ENCODE peak calls at places on chromosomes 2 and 18, in four cellular contexts. X, U, E and N are unnamed samples.

GRCh38 chr2:148282201-148282600 is 261.3 kb downstream of the MBD5 start:
- DNase-seq in X (no peak), U (peak; percentile 78), E (no peak), N (no peak)

GRCh38 chr18:9918016-9918680 is 4.3 kb downstream of the VAPA start:
- DNase-seq in X (no peak), U (peak; percentile 36), E (no peak), N (peak; percentile 67)

GRCh38 chr18:39188278-39188677 is 1622.7 kb upstream of the CELF4 start:
- DNase-seq in X (no peak), U (no peak), E (no peak), N (no peak)

GRCh38 chr18:32468147-32468845 is 2.4 kb downstream of the GAREM1 start:
- DNase-seq in X (no peak), U (no peak), E (no peak), N (no peak)

GRCh38 chr2:58853420-58853819 is 612.3 kb upstream of the FANCL start:
- DNase-seq in X (no peak), U (no peak), E (no peak), N (no peak)

GRCh38 chr2:200447139-200447855 is 62.6 kb downstream of the KCTD18 start:
- DNase-seq in X (no peak), U (peak; percentile 71), E (no peak), N (peak; percentile 39)

GRCh38 chr2:233832869-233833812 is 21.2 kb downstream of the HJURP start:
- DNase-seq in X (peak; percentile 28), U (peak; percentile 74), E (no peak), N (peak; percentile 80)

GRCh38 chr18:36525913-36526312 is 228.4 kb downstream of the FHOD3 start:
- DNase-seq in X (no peak), U (no peak), E (no peak), N (no peak)

GRCh38 chr2:69311017-69311416 is 76.0 kb downstream of the GFPT1 start:
- DNase-seq in X (no peak), U (peak; percentile 29), E (no peak), N (no peak)

GRCh38 chr2:119248751-119249150 is 25.1 kb downstream of the STEAP3 start:
- DNase-seq in X (no peak), U (no peak), E (no peak), N (no peak)

GRCh38 chr2:50863856-50864255 is 168.1 kb downstream of the NRXN1 start:
- DNase-seq in X (no peak), U (no peak), E (no peak), N (no peak)

GRCh38 chr2:239911630-239912071 is 113.5 kb downstream of the NDUFA10 start:
- DNase-seq in X (no peak), U (no peak), E (no peak), N (no peak)

GRCh38 chr2:231201475-231201814 is 3.0 kb downstream of the ARMC9 start:
- DNase-seq in X (no peak), U (no peak), E (no peak), N (peak; percentile 50)

GRCh38 chr2:61340242-61340641 is 130.6 kb downstream of the USP34 start:
- DNase-seq in X (no peak), U (peak; percentile 87), E (no peak), N (no peak)

GRCh38 chr2:238141541-238142318 is 3.3 kb downstream of the KLHL30 start:
- DNase-seq in X (no peak), U (no peak), E (no peak), N (peak; percentile 89)

GRCh38 chr18:60875957-60876507 is 457.2 kb upstream of the CDH20 start:
- DNase-seq in X (no peak), U (no peak), E (no peak), N (no peak)

GRCh38 chr2:126614529-126615279 is 41.3 kb upstream of the GYPC start:
- DNase-seq in X (no peak), U (peak; percentile 45), E (no peak), N (no peak)

GRCh38 chr18:79093986-79094385 is 24.8 kb downstream of the ATP9B start:
- DNase-seq in X (no peak), U (no peak), E (no peak), N (no peak)

GRCh38 chr18:22250591-22250996 is 81.2 kb downstream of the GATA6 start:
- DNase-seq in X (no peak), U (no peak), E (no peak), N (peak; percentile 68)

GRCh38 chr2:102251042-102251848 is 60.1 kb upstream of the IL1RL1 start:
- DNase-seq in X (peak; percentile 57), U (peak; percentile 46), E (peak; percentile 50), N (no peak)

GRCh38 chr2:151891566-151892194 is 63.5 kb upstream of the ARL5A start:
- DNase-seq in X (no peak), U (no peak), E (no peak), N (peak; percentile 9)

GRCh38 chr18:34976899-34977786 is 64.1 kb upstream of the MAPRE2 start:
- DNase-seq in X (peak; percentile 77), U (peak; percentile 38), E (peak; percentile 66), N (peak; percentile 49)

GRCh38 chr2:111702809-111703196 is 181.2 kb downstream of the ANAPC1 start:
- DNase-seq in X (no peak), U (no peak), E (no peak), N (no peak)

GRCh38 chr18:79626905-79627749 is 52.5 kb upstream of the CTDP1 start:
- DNase-seq in X (no peak), U (no peak), E (no peak), N (no peak)

GRCh38 chr2:217075225-217075802 is 215.4 kb upstream of the TNP1 start:
- DNase-seq in X (no peak), U (peak; percentile 77), E (no peak), N (peak; percentile 56)

GRCh38 chr2:10017313-10017941 is 25.9 kb upstream of the KLF11 start:
- DNase-seq in X (no peak), U (no peak), E (no peak), N (no peak)